ENCODE peak calls at places on chromosomes 1 and 21, in ten cellular contexts. X is H1, W is K562, F is stomach, R is HepG2, V is prostate gland, A is sigmoid colon, L is endothelial cell of umbilical vein, E is breast epithelium, Q is esophagus muscularis mucosa. D is an unnamed sample.

GRCh38 chr1:233261206-233261605 is 34.3 kb downstream of the PCNX2 start:
- DNase-seq in X (no peak), F (no peak), L (no peak), A (no peak), E (no peak), W (no peak), V (no peak), R (peak), Q (no peak), D (no peak)

GRCh38 chr1:187157552-187157951 is 328.8 kb downstream of the PLA2G4A start:
- DNase-seq in F (no peak), L (no peak), X (no peak), V (no peak), E (no peak), W (no peak), A (no peak), R (no peak), Q (no peak), D (no peak)

GRCh38 chr1:235045034-235045690 is 83.5 kb downstream of the TOMM20 start:
- DNase-seq in V (no peak), F (no peak), L (no peak), A (no peak), Q (no peak), E (no peak), R (no peak), X (no peak), W (no peak), D (no peak)

GRCh38 chr1:64984106-64984505 is 17.8 kb upstream of the JAK1 start:
- DNase-seq in Q (no peak), R (no peak), L (no peak), X (no peak), V (no peak), W (peak), A (no peak), F (no peak), E (no peak), D (no peak)

GRCh38 chr1:241857131-241857530 is 9.1 kb downstream of the EXO1 start:
- DNase-seq in X (no peak), L (no peak), A (no peak), V (no peak), F (no peak), R (no peak), Q (no peak), E (no peak), W (no peak), D (no peak)

GRCh38 chr1:12616709-12617373 is 1.2 kb downstream of the DHRS3 start:
- DNase-seq in Q (no peak), L (no peak), W (peak), R (no peak), A (peak), F (no peak), E (no peak), V (no peak), X (no peak), D (peak)

GRCh38 chr21:15557925-15558324 is 171.9 kb upstream of the USP25 start:
- DNase-seq in F (no peak), V (no peak), L (no peak), E (no peak), Q (no peak), R (peak), A (no peak), X (no peak), W (peak), D (no peak)

GRCh38 chr1:215957692-215958091 is 390.6 kb downstream of the KCTD3 start:
- DNase-seq in A (no peak), R (no peak), V (no peak), W (no peak), X (no peak), E (no peak), Q (no peak), L (no peak), F (no peak), D (no peak)

GRCh38 chr1:246372502-246372901 is 134.6 kb downstream of the SMYD3 start:
- DNase-seq in W (no peak), F (no peak), E (no peak), V (no peak), A (peak), R (no peak), X (no peak), L (no peak), Q (no peak), D (no peak)

GRCh38 chr1:24323281-24323680 is 4.1 kb downstream of the GRHL3 start:
- DNase-seq in R (no peak), W (no peak), E (no peak), X (no peak), Q (no peak), F (no peak), A (no peak), L (no peak), V (no peak), D (no peak)

GRCh38 chr1:27522148-27522859 is 32.3 kb upstream of the WASF2 start:
- DNase-seq in L (peak), A (no peak), Q (no peak), X (no peak), R (peak), F (peak), V (peak), W (no peak), E (no peak), D (no peak)

DNA sequence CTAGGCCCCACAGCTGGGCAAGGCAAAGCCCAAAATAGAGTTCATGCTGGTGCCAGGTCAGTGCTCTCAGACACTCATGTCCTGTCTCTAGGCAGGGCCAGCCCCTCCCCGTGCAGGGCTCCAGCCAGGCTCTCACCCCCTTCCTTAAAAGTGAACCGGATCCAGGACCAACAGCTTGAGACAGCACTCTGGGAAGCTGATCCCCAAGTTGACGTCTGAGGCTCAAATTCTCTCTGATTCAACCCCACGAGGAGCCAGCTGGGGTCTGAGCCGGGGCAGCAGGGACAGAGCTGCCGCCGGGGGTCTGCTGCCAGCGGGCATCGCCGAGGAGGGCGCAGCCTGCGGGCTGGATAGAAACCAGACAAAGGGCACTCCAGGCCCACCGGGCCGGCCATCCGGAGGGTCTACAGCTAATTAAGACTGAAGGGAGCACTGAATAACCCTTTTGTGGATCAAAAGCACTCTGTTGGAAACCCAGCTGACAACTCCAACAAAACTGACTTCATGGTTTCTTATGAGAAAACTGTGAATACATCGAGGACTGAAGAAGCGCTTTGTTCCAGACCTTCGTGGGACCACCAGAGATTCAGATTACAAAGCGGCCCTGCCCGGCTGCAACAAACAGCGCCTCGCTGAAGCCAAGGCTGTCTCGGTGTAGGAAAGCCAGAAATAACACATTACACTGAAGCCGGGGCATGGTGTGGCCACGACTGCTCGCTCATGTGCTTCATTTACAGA is 95.8 kb downstream of the PSMG1 start:
- DNase-seq in R (no peak), Q (no peak), X (no peak), V (no peak), A (no peak), W (no peak), E (no peak), L (no peak), F (no peak), D (no peak)
- TF ChIP-seq POLR2AphosphoS5 in R (no peak), Q (no peak), X (no peak), V (no peak), A (no peak), W (no peak), E (no peak), L (no peak), F (no peak), D (no peak)

GRCh38 chr1:77803371-77803770 is 23.9 kb downstream of the MIGA1 start:
- DNase-seq in E (no peak), W (no peak), R (no peak), L (no peak), Q (no peak), F (no peak), V (no peak), A (no peak), X (no peak), D (no peak)
- TF ChIP-seq POLR2AphosphoS5 in E (no peak), W (no peak), R (no peak), L (no peak), Q (no peak), F (no peak), V (no peak), A (no peak), X (no peak), D (no peak)

GRCh38 chr1:40185951-40186864 is 25.0 kb downstream of the RLF start:
- DNase-seq in R (no peak), L (no peak), A (no peak), V (no peak), E (no peak), F (no peak), W (no peak), Q (no peak), X (no peak), D (no peak)
- TF ChIP-seq POLR2AphosphoS5 in R (no peak), L (no peak), A (no peak), V (no peak), E (no peak), F (no peak), W (no peak), Q (no peak), X (no peak), D (no peak)

DNA sequence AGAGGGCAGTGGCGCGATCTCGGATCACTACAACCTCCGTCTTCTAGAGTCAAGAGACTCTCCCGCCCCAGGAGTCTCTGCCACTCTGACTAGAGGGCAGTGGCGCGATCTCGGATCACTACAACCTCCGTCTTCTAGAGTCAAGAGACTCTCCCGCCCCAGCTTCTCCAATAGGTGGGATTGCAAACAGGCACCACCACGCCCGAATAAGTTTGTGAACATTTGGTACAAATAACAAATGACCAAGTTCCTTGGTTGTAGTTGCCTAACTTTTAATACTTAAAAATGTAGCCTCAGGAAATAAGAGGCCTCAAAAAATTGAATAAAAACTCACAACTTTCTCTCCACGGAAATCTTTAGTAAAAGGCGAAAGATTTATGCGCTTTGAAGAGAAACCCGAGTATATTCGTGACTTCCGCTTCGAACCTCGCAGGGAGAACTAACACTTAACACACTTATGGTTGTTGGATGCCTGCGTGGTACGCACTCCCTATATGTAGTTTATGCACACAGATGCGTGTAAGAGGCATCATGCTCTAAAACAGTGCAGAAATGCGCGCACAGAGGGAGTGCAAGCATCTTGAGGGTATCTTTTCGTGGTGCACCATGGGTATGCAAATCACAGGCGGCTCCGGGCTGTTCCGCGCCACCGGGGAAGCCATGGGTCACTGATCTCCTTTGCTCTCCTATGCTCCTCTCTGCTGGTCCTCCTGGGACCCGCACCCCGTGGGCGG is 11.4 kb downstream of the BTBD19 start:
- DNase-seq in V (peak), E (peak), Q (no peak), R (peak), A (peak), W (peak), F (peak), L (peak), X (peak), D (peak)
- TF ChIP-seq POLR2AphosphoS5 in V (peak), E (peak), Q (peak), R (peak), A (peak), W (peak), F (peak), L (peak), X (peak), D (peak)

D was measured in upper lobe of left lung.